ENCODE peak calls at places on chromosome 1, in eight cellular contexts. B, K, L, O, C, Q, I and G are unnamed samples.

GRCh38 chr1:3409737-3410434 is 44.6 kb upstream of the ARHGEF16 start:
- DNase-seq in B (peak; percentile 77), K (no peak), L (no peak), O (no peak), C (peak; percentile 71), Q (no peak), I (no peak), G (no peak)

GRCh38 chr1:113872219-113872934 is 865 bp upstream of the PTPN22 start:
- DNase-seq in B (no peak), K (no peak), L (no peak), O (no peak), C (no peak), Q (no peak), I (no peak), G (no peak)

GRCh38 chr1:150516616-150517015 is 1.1 kb downstream of the FALEC start:
- DNase-seq in B (no peak), K (no peak), L (no peak), O (no peak), C (no peak), Q (no peak), I (no peak), G (no peak)

GRCh38 chr1:21657456-21658190 is 11.5 kb downstream of the RAP1GAP start:
- DNase-seq in B (no peak), K (no peak), L (no peak), O (no peak), C (no peak), Q (no peak), I (no peak), G (no peak)

GRCh38 chr1:48036693-48037386 is 39.7 kb upstream of the TRABD2B start:
- DNase-seq in B (peak; percentile 37), K (no peak), L (no peak), O (no peak), C (no peak), Q (no peak), I (peak; percentile 54), G (no peak)

GRCh38 chr1:44351289-44351688 is 3.8 kb downstream of the ERI3 start:
- DNase-seq in B (no peak), K (no peak), L (no peak), O (no peak), C (no peak), Q (no peak), I (no peak), G (no peak)

GRCh38 chr1:64822621-64823020 is 77.7 kb downstream of the RAVER2 start:
- DNase-seq in B (no peak), K (no peak), L (no peak), O (no peak), C (no peak), Q (no peak), I (no peak), G (no peak)

GRCh38 chr1:110673805-110674336 is 869 bp downstream of the KCNA3 start:
- DNase-seq in B (no peak), K (no peak), L (no peak), O (peak; percentile 26), C (no peak), Q (no peak), I (peak; percentile 82), G (no peak)

GRCh38 chr1:43293896-43294760 is 6.7 kb upstream of the TIE1 start:
- DNase-seq in B (no peak), K (no peak), L (peak; percentile 64), O (no peak), C (peak; percentile 54), Q (no peak), I (no peak), G (no peak)

GRCh38 chr1:38858833-38859560 is 575 bp downstream of the RRAGC start:
- DNase-seq in B (peak; percentile 84), K (peak; percentile 53), L (peak; percentile 45), O (no peak), C (peak; percentile 61), Q (no peak), I (peak; percentile 94), G (no peak)

GRCh38 chr1:235009074-235009473 is 119.6 kb downstream of the TOMM20 start:
- DNase-seq in B (peak; percentile 58), K (no peak), L (no peak), O (no peak), C (no peak), Q (no peak), I (peak; percentile 23), G (no peak)